ENCODE peak calls at places on chromosomes 1 and 21, in six cellular contexts. One of them, this sample, is unnamed.

GRCh38 chr1:247401310-247402098 is 14.5 kb upstream of the NLRP3 start:
- DNase-seq in left colon: peak
- DNase-seq in activated T-cell treated with anti-CD3 and anti-CD28 coated beads for 1 hour: no peak
- DNase-seq in NCI-H226: peak
- DNase-seq in stimulated activated CD8-positive, alpha-beta memory T cell treated with anti-CD3 and anti-CD28 coated beads, Interleukin-7, amount 100 ng/mL, for 1 hour: no peak
- DNase-seq in astrocyte: no peak
- DNase-seq in this sample: no peak

GRCh38 chr1:8165595-8166360 is 139.7 kb upstream of the ERRFI1 start:
- DNase-seq in left colon: no peak
- DNase-seq in activated T-cell treated with anti-CD3 and anti-CD28 coated beads for 1 hour: no peak
- DNase-seq in NCI-H226: no peak
- DNase-seq in stimulated activated CD8-positive, alpha-beta memory T cell treated with anti-CD3 and anti-CD28 coated beads, Interleukin-7, amount 100 ng/mL, for 1 hour: no peak
- DNase-seq in astrocyte: no peak
- DNase-seq in this sample: no peak

GRCh38 chr1:230708631-230709580 is 5.0 kb downstream of the AGT start:
- DNase-seq in left colon: peak
- DNase-seq in activated T-cell treated with anti-CD3 and anti-CD28 coated beads for 1 hour: no peak
- DNase-seq in NCI-H226: no peak
- DNase-seq in stimulated activated CD8-positive, alpha-beta memory T cell treated with anti-CD3 and anti-CD28 coated beads, Interleukin-7, amount 100 ng/mL, for 1 hour: no peak
- DNase-seq in astrocyte: no peak
- DNase-seq in this sample: no peak

GRCh38 chr1:221437924-221438323 is 304.0 kb downstream of the DUSP10 start:
- DNase-seq in left colon: no peak
- DNase-seq in activated T-cell treated with anti-CD3 and anti-CD28 coated beads for 1 hour: no peak
- DNase-seq in NCI-H226: no peak
- DNase-seq in stimulated activated CD8-positive, alpha-beta memory T cell treated with anti-CD3 and anti-CD28 coated beads, Interleukin-7, amount 100 ng/mL, for 1 hour: no peak
- DNase-seq in astrocyte: peak
- DNase-seq in this sample: peak

GRCh38 chr1:226584164-226584563 is 35.6 kb downstream of the STUM start:
- DNase-seq in left colon: peak
- DNase-seq in activated T-cell treated with anti-CD3 and anti-CD28 coated beads for 1 hour: no peak
- DNase-seq in NCI-H226: no peak
- DNase-seq in stimulated activated CD8-positive, alpha-beta memory T cell treated with anti-CD3 and anti-CD28 coated beads, Interleukin-7, amount 100 ng/mL, for 1 hour: no peak
- DNase-seq in astrocyte: no peak
- DNase-seq in this sample: no peak

GRCh38 chr1:22847249-22847648 is 125.4 kb downstream of the LACTBL1 start:
- DNase-seq in left colon: no peak
- DNase-seq in activated T-cell treated with anti-CD3 and anti-CD28 coated beads for 1 hour: no peak
- DNase-seq in NCI-H226: no peak
- DNase-seq in stimulated activated CD8-positive, alpha-beta memory T cell treated with anti-CD3 and anti-CD28 coated beads, Interleukin-7, amount 100 ng/mL, for 1 hour: no peak
- DNase-seq in astrocyte: no peak
- DNase-seq in this sample: no peak

GRCh38 chr1:177248258-177248657 is 77.5 kb downstream of the BRINP2 start:
- DNase-seq in left colon: no peak
- DNase-seq in activated T-cell treated with anti-CD3 and anti-CD28 coated beads for 1 hour: no peak
- DNase-seq in NCI-H226: no peak
- DNase-seq in stimulated activated CD8-positive, alpha-beta memory T cell treated with anti-CD3 and anti-CD28 coated beads, Interleukin-7, amount 100 ng/mL, for 1 hour: no peak
- DNase-seq in astrocyte: no peak
- DNase-seq in this sample: no peak

GRCh38 chr1:116766616-116767469 is 12.6 kb downstream of the CD2 start:
- DNase-seq in left colon: no peak
- DNase-seq in activated T-cell treated with anti-CD3 and anti-CD28 coated beads for 1 hour: no peak
- DNase-seq in NCI-H226: no peak
- DNase-seq in stimulated activated CD8-positive, alpha-beta memory T cell treated with anti-CD3 and anti-CD28 coated beads, Interleukin-7, amount 100 ng/mL, for 1 hour: no peak
- DNase-seq in astrocyte: no peak
- DNase-seq in this sample: no peak

GRCh38 chr1:28365864-28366263 is 3.7 kb upstream of the PHACTR4 start:
- DNase-seq in left colon: peak
- DNase-seq in activated T-cell treated with anti-CD3 and anti-CD28 coated beads for 1 hour: no peak
- DNase-seq in NCI-H226: no peak
- DNase-seq in stimulated activated CD8-positive, alpha-beta memory T cell treated with anti-CD3 and anti-CD28 coated beads, Interleukin-7, amount 100 ng/mL, for 1 hour: no peak
- DNase-seq in astrocyte: no peak
- DNase-seq in this sample: no peak

GRCh38 chr1:116880952-116881351 is 28.8 kb upstream of the PTGFRN start:
- DNase-seq in left colon: no peak
- DNase-seq in activated T-cell treated with anti-CD3 and anti-CD28 coated beads for 1 hour: no peak
- DNase-seq in NCI-H226: no peak
- DNase-seq in stimulated activated CD8-positive, alpha-beta memory T cell treated with anti-CD3 and anti-CD28 coated beads, Interleukin-7, amount 100 ng/mL, for 1 hour: no peak
- DNase-seq in astrocyte: peak
- DNase-seq in this sample: no peak

GRCh38 chr1:12144236-12144635 is 22.6 kb upstream of the TNFRSF1B start:
- DNase-seq in left colon: peak
- DNase-seq in activated T-cell treated with anti-CD3 and anti-CD28 coated beads for 1 hour: no peak
- DNase-seq in NCI-H226: peak
- DNase-seq in stimulated activated CD8-positive, alpha-beta memory T cell treated with anti-CD3 and anti-CD28 coated beads, Interleukin-7, amount 100 ng/mL, for 1 hour: no peak
- DNase-seq in astrocyte: no peak
- DNase-seq in this sample: no peak

GRCh38 chr21:43731891-43732711 is 13.2 kb downstream of the PDXK start:
- DNase-seq in left colon: no peak
- DNase-seq in activated T-cell treated with anti-CD3 and anti-CD28 coated beads for 1 hour: no peak
- DNase-seq in NCI-H226: no peak
- DNase-seq in stimulated activated CD8-positive, alpha-beta memory T cell treated with anti-CD3 and anti-CD28 coated beads, Interleukin-7, amount 100 ng/mL, for 1 hour: no peak
- DNase-seq in astrocyte: peak
- DNase-seq in this sample: no peak

GRCh38 chr1:98991127-98992003 is 13.3 kb downstream of the PLPPR5 start:
- DNase-seq in left colon: no peak
- DNase-seq in activated T-cell treated with anti-CD3 and anti-CD28 coated beads for 1 hour: no peak
- DNase-seq in NCI-H226: peak
- DNase-seq in stimulated activated CD8-positive, alpha-beta memory T cell treated with anti-CD3 and anti-CD28 coated beads, Interleukin-7, amount 100 ng/mL, for 1 hour: no peak
- DNase-seq in astrocyte: peak
- DNase-seq in this sample: peak

GRCh38 chr1:235872270-235872669 is 5.6 kb upstream of the LYST start:
- DNase-seq in left colon: no peak
- DNase-seq in activated T-cell treated with anti-CD3 and anti-CD28 coated beads for 1 hour: no peak
- DNase-seq in NCI-H226: no peak
- DNase-seq in stimulated activated CD8-positive, alpha-beta memory T cell treated with anti-CD3 and anti-CD28 coated beads, Interleukin-7, amount 100 ng/mL, for 1 hour: no peak
- DNase-seq in astrocyte: no peak
- DNase-seq in this sample: no peak

This sample was measured in SW 1271.